ENCODE peak calls at places on chromosomes 1 and 21, in eight cellular contexts. P, W, O, Y, K, S, D and C are unnamed samples.

GRCh38 chr1:93607814-93608187 is 73.8 kb downstream of the BCAR3 start:
- DNase-seq in P (no peak), W (no peak), O (no peak), Y (no peak), K (no peak), S (no peak), D (peak; percentile 79), C (peak; percentile 57)

GRCh38 chr1:235776396-235776795 is 90.3 kb downstream of the LYST start:
- DNase-seq in P (no peak), W (no peak), O (no peak), Y (no peak), K (no peak), S (no peak), D (no peak), C (no peak)

GRCh38 chr21:45364464-45365185 is 40.3 kb upstream of the COL18A1 start:
- DNase-seq in P (peak; percentile 12), W (no peak), O (peak; percentile 89), Y (peak; percentile 47), K (no peak), S (peak; percentile 56), D (no peak), C (peak; percentile 61)

GRCh38 chr1:112697781-112698201 is 9.1 kb downstream of the RHOC start:
- DNase-seq in P (no peak), W (no peak), O (no peak), Y (no peak), K (peak; percentile 21), S (no peak), D (no peak), C (no peak)

GRCh38 chr1:231039161-231040018 is 664 bp downstream of the FAM89A start:
- DNase-seq in P (peak; percentile 42), W (peak; percentile 21), O (peak; percentile 64), Y (no peak), K (no peak), S (peak; percentile 42), D (peak; percentile 57), C (peak; percentile 54)

GRCh38 chr1:28208818-28209441 is 23.9 kb downstream of the DNAJC8 start:
- DNase-seq in P (peak; percentile 53), W (peak; percentile 82), O (no peak), Y (peak; percentile 48), K (peak; percentile 65), S (no peak), D (peak; percentile 55), C (peak; percentile 87)

GRCh38 chr1:207985190-207985589 is 74.3 kb upstream of the CD34 start:
- DNase-seq in P (no peak), W (no peak), O (no peak), Y (no peak), K (no peak), S (no peak), D (no peak), C (no peak)

GRCh38 chr21:40706161-40706560 is 140.8 kb downstream of the DSCAM start:
- DNase-seq in P (no peak), W (no peak), O (no peak), Y (no peak), K (no peak), S (no peak), D (no peak), C (no peak)

GRCh38 chr1:179821524-179821923 is 56.1 kb downstream of the TOR1AIP2 start:
- DNase-seq in P (no peak), W (no peak), O (peak; percentile 30), Y (no peak), K (no peak), S (no peak), D (no peak), C (no peak)

GRCh38 chr1:59290173-59290954 is 6.5 kb upstream of the FGGY start:
- DNase-seq in P (peak; percentile 69), W (peak; percentile 29), O (no peak), Y (no peak), K (peak; percentile 57), S (peak; percentile 59), D (peak; percentile 61), C (peak; percentile 68)

GRCh38 chr21:17673261-17674020 is 60.7 kb upstream of the BTG3 start:
- DNase-seq in P (no peak), W (no peak), O (no peak), Y (no peak), K (no peak), S (no peak), D (no peak), C (peak; percentile 15)

GRCh38 chr1:201739492-201740085 is 89.4 kb upstream of the IPO9 start:
- DNase-seq in P (peak; percentile 72), W (peak; percentile 88), O (peak; percentile 88), Y (peak; percentile 53), K (peak; percentile 83), S (peak; percentile 77), D (peak; percentile 58), C (peak; percentile 71)

GRCh38 chr1:158809862-158810261 is 21.3 kb upstream of the MNDA start:
- DNase-seq in P (no peak), W (no peak), O (no peak), Y (no peak), K (no peak), S (no peak), D (no peak), C (no peak)

GRCh38 chr1:206001476-206001888 is 1.7 kb downstream of the RAB7B start:
- DNase-seq in P (peak; percentile 48), W (no peak), O (no peak), Y (peak; percentile 23), K (no peak), S (no peak), D (no peak), C (peak; percentile 94)

GRCh38 chr1:107963601-107964396 is 1.2 kb downstream of the VAV3 start:
- DNase-seq in P (no peak), W (peak; percentile 70), O (peak; percentile 59), Y (peak; percentile 13), K (peak; percentile 39), S (no peak), D (peak; percentile 73), C (peak; percentile 67)

DNA sequence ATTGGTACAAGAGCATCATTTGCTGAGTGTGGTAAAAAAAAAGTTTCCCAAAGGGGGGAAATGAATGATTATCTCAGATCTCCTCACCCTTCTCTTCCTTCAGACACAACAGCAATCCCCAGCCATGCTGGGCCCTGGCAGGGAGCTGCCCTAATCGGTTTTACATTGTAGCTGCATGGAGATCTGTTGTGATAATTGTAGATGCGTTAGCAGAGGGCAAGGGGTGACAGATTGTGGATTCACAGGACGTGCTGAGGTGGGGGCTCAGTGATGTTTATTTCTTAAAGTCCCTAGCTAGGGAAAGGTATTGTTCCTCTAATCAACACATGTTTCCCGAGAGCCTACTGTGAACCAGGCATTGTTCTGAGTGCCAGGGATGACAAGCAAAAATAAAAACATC is 304.1 kb downstream of the PBX1 start:
- DNase-seq in P (no peak), W (no peak), O (no peak), Y (no peak), K (no peak), S (no peak), D (no peak), C (no peak)
- TF ChIP-seq CTCF in P (no peak), W (no peak), O (no peak), Y (no peak), K (no peak), S (no peak), D (no peak), C (no peak)

DNA sequence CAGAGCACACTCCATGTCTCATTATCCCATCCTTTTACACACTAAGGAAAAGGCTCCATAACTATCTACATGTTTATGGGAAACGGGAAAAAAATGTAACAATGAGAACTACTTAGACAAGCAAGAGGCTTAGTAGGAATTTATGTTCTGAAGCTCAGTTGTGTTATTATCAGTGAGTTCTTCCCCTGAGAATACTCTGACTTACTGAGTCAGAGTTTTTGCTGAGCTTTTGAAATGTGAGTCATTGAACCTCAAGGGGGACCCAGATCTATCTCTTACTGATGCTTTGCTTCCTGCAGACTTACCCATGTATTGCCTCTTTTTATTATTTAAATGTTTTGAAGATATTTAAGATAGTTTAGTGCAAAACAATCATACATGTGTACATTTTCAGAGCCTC is 20.1 kb downstream of the CFHR5 start:
- DNase-seq in P (no peak), W (no peak), O (no peak), Y (no peak), K (no peak), S (no peak), D (no peak), C (peak; percentile 87)
- TF ChIP-seq CTCF in P (no peak), W (no peak), O (no peak), Y (no peak), K (no peak), S (no peak), D (no peak), C (peak; percentile 32)

DNA sequence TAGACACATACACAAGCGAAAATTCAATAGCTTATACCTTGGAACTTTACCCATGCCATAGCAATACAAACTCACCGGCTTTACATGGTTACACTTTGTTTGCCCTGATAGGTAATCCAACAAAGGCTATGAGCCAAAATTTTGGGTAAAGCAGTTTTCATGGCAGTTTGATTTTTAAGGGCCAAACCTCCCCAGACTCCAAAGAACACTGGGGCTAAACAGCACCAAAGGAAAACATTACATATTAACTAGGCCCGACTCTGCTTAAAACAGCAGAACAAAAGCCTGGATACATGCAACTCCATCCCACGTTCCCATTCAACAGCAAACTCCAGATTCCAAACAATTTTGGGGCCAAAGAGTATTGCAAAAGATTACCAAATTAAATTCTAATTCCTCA is 4.4 kb upstream of the TMEM125 start:
- DNase-seq in P (no peak), W (no peak), O (no peak), Y (no peak), K (no peak), S (no peak), D (no peak), C (no peak)
- TF ChIP-seq CTCF in P (no peak), W (no peak), O (no peak), Y (no peak), K (no peak), S (no peak), D (no peak), C (no peak)

GRCh38 chr1:161119379-161120061 is 1.6 kb downstream of the NIT1 start:
- DNase-seq in P (peak; percentile 36), W (peak; percentile 81), O (peak; percentile 73), Y (no peak), K (no peak), S (peak; percentile 68), D (peak; percentile 83), C (peak; percentile 93)
- TF ChIP-seq CTCF in P (peak; percentile 59), W (peak; percentile 76), O (peak; percentile 12), Y (no peak), K (no peak), S (peak; percentile 12), D (peak; percentile 35), C (peak; percentile 59)

GRCh38 chr1:43705982-43706597 is 1.2 kb upstream of the ST3GAL3 start:
- DNase-seq in P (no peak), W (peak; percentile 23), O (no peak), Y (no peak), K (no peak), S (no peak), D (no peak), C (no peak)

GRCh38 chr1:43705334-43705733 is 2.0 kb upstream of the ST3GAL3 start:
- DNase-seq in P (no peak), W (peak; percentile 7), O (no peak), Y (no peak), K (no peak), S (no peak), D (no peak), C (peak; percentile 18)

GRCh38 chr1:43706598-43707190 is 642 bp upstream of the ST3GAL3 start:
- DNase-seq in P (peak; percentile 28), W (peak; percentile 44), O (no peak), Y (no peak), K (no peak), S (peak; percentile 42), D (peak; percentile 23), C (peak; percentile 26)

GRCh38 chr1:43703836-43704235 is 3.5 kb upstream of the ST3GAL3 start:
- DNase-seq in P (no peak), W (no peak), O (no peak), Y (no peak), K (no peak), S (no peak), D (no peak), C (no peak)

GRCh38 chr1:43704838-43705237 is 2.5 kb upstream of the ST3GAL3 start:
- DNase-seq in P (no peak), W (peak; percentile 19), O (no peak), Y (no peak), K (no peak), S (no peak), D (no peak), C (peak; percentile 26)
- TF ChIP-seq CTCF in P (no peak), W (peak; percentile 55), O (no peak), Y (no peak), K (no peak), S (no peak), D (no peak), C (peak; percentile 30)